ENCODE peak calls at places on chromosomes 6 and 20, in six cellular contexts. H, C, R, K, T and X are unnamed samples.

GRCh38 chr6:169621311-169621710 is 80.5 kb downstream of the WDR27 start:
- DNase-seq in H (no peak), C (no peak), R (no peak), K (no peak), T (no peak), X (no peak)

GRCh38 chr6:169144356-169144755 is 109.3 kb downstream of the THBS2 start:
- DNase-seq in H (no peak), C (no peak), R (no peak), K (no peak), T (no peak), X (no peak)

GRCh38 chr20:48620486-48621255 is 207.1 kb downstream of the PREX1 start:
- DNase-seq in H (peak), C (peak), R (peak), K (peak), T (peak), X (peak)

GRCh38 chr6:43246301-43247114 is 3.2 kb downstream of the TTBK1 start:
- DNase-seq in H (no peak), C (peak), R (peak), K (no peak), T (peak), X (no peak)

GRCh38 chr20:48703107-48703506 is 124.7 kb downstream of the PREX1 start:
- DNase-seq in H (no peak), C (no peak), R (no peak), K (no peak), T (no peak), X (no peak)

GRCh38 chr6:36067374-36068011 is 39.9 kb downstream of the MAPK14 start:
- DNase-seq in H (no peak), C (no peak), R (no peak), K (no peak), T (no peak), X (no peak)

GRCh38 chr6:56695702-56696101 is 53.0 kb upstream of the DST start:
- DNase-seq in H (no peak), C (no peak), R (no peak), K (no peak), T (no peak), X (no peak)

GRCh38 chr6:83429857-83430605 is 820 bp downstream of the ME1 start:
- DNase-seq in H (peak), C (no peak), R (peak), K (no peak), T (peak), X (peak)

GRCh38 chr6:138944412-138944811 is 43.6 kb downstream of the REPS1 start:
- DNase-seq in H (no peak), C (no peak), R (peak), K (no peak), T (no peak), X (peak)

GRCh38 chr20:1777476-1777820 is 117.8 kb upstream of the SIRPA start:
- DNase-seq in H (no peak), C (no peak), R (no peak), K (no peak), T (no peak), X (no peak)

GRCh38 chr6:11331136-11331535 is 98.7 kb upstream of the NEDD9 start:
- DNase-seq in H (no peak), C (no peak), R (no peak), K (no peak), T (no peak), X (no peak)

GRCh38 chr6:27836783-27837635 is 75.2 kb downstream of the OR2B2 start:
- DNase-seq in H (peak), C (peak), R (peak), K (peak), T (peak), X (peak)

GRCh38 chr6:4804095-4804494 is 27.9 kb downstream of the CDYL start:
- DNase-seq in H (no peak), C (no peak), R (no peak), K (no peak), T (no peak), X (peak)

GRCh38 chr20:40955326-40955725 is 73.3 kb upstream of the TOP1 start:
- DNase-seq in H (no peak), C (no peak), R (no peak), K (no peak), T (no peak), X (no peak)